ENCODE peak calls at places on chromosomes 13 and 19, in four cellular contexts. A is HL-60, P is GM12878, E is K562. W is an unnamed sample.

GRCh38 chr19:54172413-54172763 is 572 bp downstream of the TMC4 start:
- DNase-seq in P (no peak), A (no peak), E (no peak), W (no peak)

GRCh38 chr19:42563352-42564210 is 31.1 kb downstream of the CEACAM8 start:
- DNase-seq in A (peak; percentile 61), E (peak; percentile 61), P (no peak), W (peak; percentile 33)

GRCh38 chr19:45598267-45599011 is 3.6 kb downstream of the GPR4 start:
- DNase-seq in P (no peak), E (no peak), A (peak; percentile 39), W (no peak)

GRCh38 chr13:45482571-45483173 is 17.9 kb downstream of the COG3 start:
- DNase-seq in P (no peak), E (no peak), A (no peak), W (no peak)

GRCh38 chr19:31023038-31023437 is 326.2 kb downstream of the TSHZ3 start:
- DNase-seq in E (no peak), A (no peak), P (no peak), W (no peak)

GRCh38 chr19:55590621-55591020 is 8.7 kb downstream of the FIZ1 start:
- DNase-seq in E (peak; percentile 66), P (no peak), A (no peak), W (no peak)

GRCh38 chr19:11541238-11541637 is 2.6 kb downstream of the CNN1 start:
- DNase-seq in P (no peak), A (no peak), E (no peak), W (no peak)

GRCh38 chr13:94153586-94153985 is 325.9 kb downstream of the DCT start:
- DNase-seq in P (no peak), E (no peak), A (no peak), W (no peak)

GRCh38 chr19:35357867-35358573 is at the start of gene FFAR3:
- DNase-seq in A (peak; percentile 79), P (no peak), E (no peak), W (no peak)

GRCh38 chr13:40518481-40518882 is 148.0 kb downstream of the FOXO1 start:
- DNase-seq in A (no peak), E (no peak), P (peak; percentile 60), W (no peak)

GRCh38 chr13:81442904-81443303 is 1102.0 kb upstream of the SPRY2 start:
- DNase-seq in E (no peak), P (no peak), A (no peak), W (no peak)

GRCh38 chr13:113742000-113742441 is 17.0 kb upstream of the TMEM255B start:
- DNase-seq in P (no peak), E (peak; percentile 27), A (peak; percentile 92), W (no peak)

GRCh38 chr13:39036212-39036611 is 1.7 kb downstream of the PROSER1 start:
- DNase-seq in E (no peak), A (peak; percentile 39), P (no peak), W (no peak)

GRCh38 chr13:97348569-97349100 is 85.3 kb upstream of the RAP2A start:
- DNase-seq in A (no peak), P (no peak), E (no peak), W (no peak)

GRCh38 chr13:76014618-76015315 is 378.6 kb downstream of the LMO7 start:
- DNase-seq in P (no peak), E (no peak), A (no peak), W (no peak)

GRCh38 chr13:19179916-19180315 is 1.7 kb downstream of the TUBA3C start:
- DNase-seq in P (no peak), E (no peak), A (no peak), W (no peak)

GRCh38 chr13:97359181-97360057 is 74.5 kb upstream of the RAP2A start:
- DNase-seq in P (no peak), A (peak; percentile 54), E (peak; percentile 43), W (no peak)

GRCh38 chr19:58305932-58306323 is 751 bp downstream of the ERVK3-1 start:
- DNase-seq in P (no peak), A (peak; percentile 31), E (no peak), W (no peak)

GRCh38 chr13:90545070-90545840 is 802.2 kb upstream of the MIR17HG start:
- DNase-seq in E (no peak), A (no peak), P (no peak), W (no peak)

GRCh38 chr13:78589206-78589605 is 14.1 kb downstream of the POU4F1 start:
- DNase-seq in E (peak; percentile 40), P (no peak), A (peak; percentile 52), W (no peak)

GRCh38 chr13:99320693-99321481 is 13.7 kb upstream of the GPR183 start:
- DNase-seq in A (peak; percentile 75), P (no peak), E (no peak), W (no peak)

GRCh38 chr13:70568571-70568970 is 460.3 kb upstream of the KLHL1 start:
- DNase-seq in P (peak; percentile 5), A (peak; percentile 32), E (peak; percentile 5), W (peak; percentile 4)

GRCh38 chr19:46031781-46032596 is 8.8 kb downstream of the IGFL4 start:
- DNase-seq in A (no peak), P (no peak), E (no peak), W (no peak)

GRCh38 chr19:45213031-45213430 is 32.2 kb downstream of the EXOC3L2 start:
- DNase-seq in A (no peak), P (no peak), E (no peak), W (no peak)

DNA sequence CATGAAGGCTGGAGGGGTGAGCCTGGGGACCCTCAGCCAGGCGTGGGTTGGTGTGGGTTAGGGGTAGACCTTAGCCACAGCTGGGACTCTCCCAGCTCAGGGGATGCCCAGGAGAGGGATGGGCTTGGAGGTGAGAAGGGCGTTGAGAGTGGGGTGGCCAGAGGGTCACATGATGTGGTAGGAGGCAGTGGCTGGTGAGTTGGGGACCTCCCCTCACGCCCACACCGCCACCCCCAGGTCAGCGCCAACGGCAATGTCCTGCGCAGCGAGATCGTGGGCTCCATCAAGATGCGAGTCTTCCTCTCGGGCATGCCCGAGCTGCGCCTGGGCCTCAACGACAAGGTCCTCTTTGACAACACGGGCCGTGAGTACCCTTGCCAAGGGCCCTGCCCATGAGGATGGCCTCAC is 28.5 kb downstream of the AP1M1 start:
- DNase-seq in E (no peak), A (no peak), P (no peak), W (no peak)
- TF ChIP-seq SPI1 in E (no peak), A (no peak), P (no peak), W (no peak)

DNA sequence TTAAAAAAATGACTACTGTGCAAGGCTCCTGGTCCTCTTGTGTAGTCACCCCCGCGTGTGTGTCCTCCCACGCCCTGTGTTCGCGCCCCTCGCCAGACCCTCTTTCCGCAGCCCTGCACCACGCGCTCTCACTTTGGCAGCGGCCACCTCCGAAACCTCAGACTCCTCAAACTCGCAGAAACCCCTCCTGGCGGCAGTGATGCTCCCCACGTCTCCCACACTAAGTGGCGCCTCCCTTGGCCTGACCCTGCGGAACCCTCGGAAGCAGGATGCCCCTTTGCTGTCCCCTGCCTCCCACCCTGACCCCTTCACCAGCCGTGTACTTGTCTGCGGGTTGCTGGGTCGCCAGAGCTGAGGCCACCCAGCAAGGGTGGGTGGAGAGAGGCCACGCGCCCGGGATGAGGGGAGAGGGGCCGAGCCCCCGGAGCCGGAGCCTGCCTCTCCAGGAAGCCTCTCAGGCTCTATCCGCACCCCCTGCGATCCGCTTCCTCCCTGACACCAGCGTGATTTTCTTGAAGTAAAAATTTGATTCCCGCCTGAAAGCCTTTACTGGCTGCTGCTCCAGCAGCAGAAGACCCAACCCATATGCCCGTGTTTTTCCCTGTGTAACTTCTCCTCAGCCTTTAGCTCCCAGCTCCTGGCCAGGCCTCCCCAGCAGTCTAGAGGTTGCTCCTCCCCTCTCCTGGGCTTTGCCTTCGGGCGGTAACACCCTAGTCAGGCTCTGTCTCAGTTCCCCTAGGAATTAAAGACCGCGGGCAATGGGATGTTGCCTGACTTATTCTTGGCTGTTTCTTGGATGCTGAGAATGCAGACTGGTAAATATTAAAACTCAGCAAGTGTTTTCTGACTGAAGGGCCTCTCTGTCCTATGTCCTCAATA is 55.2 kb downstream of the MIPEP start:
- DNase-seq in E (no peak), P (no peak), A (no peak), W (no peak)
- TF ChIP-seq SPI1 in E (no peak), P (no peak), A (no peak), W (no peak)

DNA sequence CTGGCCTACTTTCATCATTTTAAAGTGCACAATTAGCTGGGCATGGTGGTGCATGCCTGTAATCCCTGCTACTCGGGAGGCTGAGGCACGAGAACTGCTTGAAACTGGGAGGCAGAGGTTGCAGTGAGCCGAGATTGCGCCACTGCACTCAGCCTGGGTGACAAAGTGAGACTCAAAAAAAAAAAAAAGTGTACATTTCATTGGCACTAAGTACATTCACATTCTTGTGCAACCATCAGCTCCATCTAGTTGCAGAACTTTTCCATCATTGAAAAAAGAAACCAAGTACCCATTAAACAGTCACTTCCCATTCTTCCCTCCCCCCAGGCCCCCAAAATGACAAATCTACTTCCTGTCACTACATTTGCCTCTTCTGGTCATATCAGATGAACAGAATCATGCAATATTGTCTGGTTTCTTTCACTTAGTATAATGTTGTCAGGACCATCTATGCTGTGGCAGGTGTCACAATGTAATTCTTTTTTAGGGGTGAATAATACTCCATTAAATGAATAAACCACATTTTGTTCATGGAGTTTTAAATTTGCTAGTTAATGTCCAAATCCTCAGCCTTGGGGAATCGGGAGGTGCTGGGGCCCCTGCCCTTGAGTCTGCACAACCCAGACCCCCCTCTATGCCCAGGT is 7.4 kb upstream of the SIGLEC11 start:
- DNase-seq in P (no peak), E (no peak), A (peak; percentile 66), W (no peak)
- TF ChIP-seq SPI1 in P (no peak), E (no peak), A (peak; percentile 46), W (no peak)

GRCh38 chr19:47413941-47414340 is 5.4 kb downstream of the MEIS3 start:
- DNase-seq in A (no peak), P (no peak), E (no peak), W (no peak)

GRCh38 chr19:47415953-47416666 is 3.2 kb downstream of the MEIS3 start:
- DNase-seq in E (no peak), P (no peak), A (no peak), W (no peak)

GRCh38 chr19:47416667-47417033 is 2.7 kb downstream of the MEIS3 start:
- DNase-seq in A (no peak), P (no peak), E (no peak), W (no peak)

GRCh38 chr19:47417107-47417745 is 2.1 kb downstream of the MEIS3 start:
- DNase-seq in E (no peak), A (no peak), P (no peak), W (no peak)

GRCh38 chr19:47414469-47414868 is 4.9 kb downstream of the MEIS3 start:
- DNase-seq in A (peak; percentile 63), P (no peak), E (peak; percentile 55), W (no peak)
- TF ChIP-seq SPI1 in A (no peak), P (no peak), E (no peak), W (no peak)

GRCh38 chr13:59034198-59034597 is 1129.5 kb downstream of the DIAPH3 start:
- DNase-seq in E (no peak), A (no peak), P (no peak), W (no peak)

GRCh38 chr13:59043016-59043415 is 1120.7 kb downstream of the DIAPH3 start:
- DNase-seq in A (no peak), P (no peak), E (no peak), W (no peak)

DNA sequence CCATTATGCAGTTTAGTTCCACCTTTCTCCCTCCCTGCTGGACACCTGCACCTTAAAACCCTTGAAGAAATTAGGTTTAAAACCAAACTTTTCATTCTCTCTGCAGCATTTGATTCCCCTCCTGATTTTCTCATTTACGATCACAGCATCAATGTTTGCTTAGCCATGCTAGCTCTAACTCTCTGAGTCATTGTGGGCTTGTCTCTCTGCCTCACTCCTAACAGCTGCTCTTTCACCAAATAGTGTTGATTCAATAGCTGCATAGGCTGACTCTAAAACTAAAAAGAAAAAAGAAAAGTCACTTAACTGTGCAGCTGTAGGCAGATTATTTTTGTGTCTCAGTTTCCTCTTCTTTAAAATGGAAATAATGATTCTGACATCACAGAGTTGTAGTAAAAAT is 1124.9 kb downstream of the DIAPH3 start:
- DNase-seq in P (no peak), A (no peak), E (no peak), W (no peak)
- TF ChIP-seq SPI1 in P (no peak), A (no peak), E (no peak), W (no peak)

GRCh38 chr13:35817642-35818576 is 313.3 kb downstream of the DCLK1 start:
- DNase-seq in E (no peak), A (no peak), P (no peak), W (no peak)
- TF ChIP-seq SPI1 in E (no peak), A (no peak), P (no peak), W (no peak)

W was measured in GM12891.